ENCODE peak calls at places on chromosomes 2 and 18, in ten cellular contexts. One of them, this sample, is unnamed.

GRCh38 chr2:186962085-186962747 is 113.2 kb upstream of the ZSWIM2 start:
- DNase-seq in dorsolateral prefrontal cortex: no peak
- DNase-seq in heart right ventricle: no peak
- DNase-seq in PC-9: no peak
- DNase-seq in body of pancreas: no peak
- DNase-seq in retinal pigment epithelial cell: no peak
- DNase-seq in RWPE2: no peak
- DNase-seq in CD4-positive, alpha-beta T cell: no peak
- DNase-seq in adrenal gland: no peak
- DNase-seq in spleen: no peak
- DNase-seq in this sample: no peak

GRCh38 chr2:1162768-1163584 is 212.3 kb downstream of the SNTG2 start:
- DNase-seq in adrenal gland: no peak
- DNase-seq in body of pancreas: no peak
- DNase-seq in PC-9: no peak
- DNase-seq in heart right ventricle: no peak
- DNase-seq in RWPE2: no peak
- DNase-seq in CD4-positive, alpha-beta T cell: peak; percentile 30
- DNase-seq in dorsolateral prefrontal cortex: no peak
- DNase-seq in spleen: no peak
- DNase-seq in retinal pigment epithelial cell: no peak
- DNase-seq in this sample: no peak

GRCh38 chr2:39451954-39452353 is 14.9 kb upstream of the MAP4K3 start:
- DNase-seq in body of pancreas: no peak
- DNase-seq in CD4-positive, alpha-beta T cell: no peak
- DNase-seq in PC-9: no peak
- DNase-seq in adrenal gland: no peak
- DNase-seq in heart right ventricle: no peak
- DNase-seq in dorsolateral prefrontal cortex: no peak
- DNase-seq in spleen: no peak
- DNase-seq in RWPE2: no peak
- DNase-seq in retinal pigment epithelial cell: no peak
- DNase-seq in this sample: no peak

GRCh38 chr2:71675296-71675695 is 221.9 kb downstream of the DYSF start:
- DNase-seq in PC-9: peak; percentile 66
- DNase-seq in body of pancreas: peak; percentile 76
- DNase-seq in adrenal gland: peak; percentile 13
- DNase-seq in heart right ventricle: no peak
- DNase-seq in dorsolateral prefrontal cortex: peak; percentile 36
- DNase-seq in retinal pigment epithelial cell: no peak
- DNase-seq in RWPE2: peak; percentile 77
- DNase-seq in CD4-positive, alpha-beta T cell: no peak
- DNase-seq in spleen: peak; percentile 58
- DNase-seq in this sample: no peak

GRCh38 chr2:124995185-124995912 is 970.3 kb downstream of the CNTNAP5 start:
- DNase-seq in retinal pigment epithelial cell: no peak
- DNase-seq in heart right ventricle: no peak
- DNase-seq in RWPE2: no peak
- DNase-seq in body of pancreas: no peak
- DNase-seq in spleen: no peak
- DNase-seq in PC-9: no peak
- DNase-seq in adrenal gland: no peak
- DNase-seq in dorsolateral prefrontal cortex: no peak
- DNase-seq in CD4-positive, alpha-beta T cell: no peak
- DNase-seq in this sample: no peak

GRCh38 chr18:28161608-28162599 is 15.0 kb downstream of the CDH2 start:
- DNase-seq in heart right ventricle: no peak
- DNase-seq in dorsolateral prefrontal cortex: no peak
- DNase-seq in RWPE2: no peak
- DNase-seq in adrenal gland: no peak
- DNase-seq in retinal pigment epithelial cell: no peak
- DNase-seq in body of pancreas: no peak
- DNase-seq in CD4-positive, alpha-beta T cell: no peak
- DNase-seq in PC-9: no peak
- DNase-seq in spleen: no peak
- DNase-seq in this sample: no peak

GRCh38 chr2:232761301-232761907 is 15.0 kb downstream of the KCNJ13 start:
- DNase-seq in adrenal gland: no peak
- DNase-seq in retinal pigment epithelial cell: peak; percentile 17
- DNase-seq in CD4-positive, alpha-beta T cell: peak; percentile 13
- DNase-seq in body of pancreas: peak; percentile 13
- DNase-seq in spleen: no peak
- DNase-seq in heart right ventricle: no peak
- DNase-seq in RWPE2: no peak
- DNase-seq in dorsolateral prefrontal cortex: no peak
- DNase-seq in PC-9: peak; percentile 47
- DNase-seq in this sample: no peak

GRCh38 chr18:3794537-3795348 is 344.8 kb downstream of the TGIF1 start:
- DNase-seq in body of pancreas: peak; percentile 36
- DNase-seq in retinal pigment epithelial cell: no peak
- DNase-seq in spleen: no peak
- DNase-seq in adrenal gland: no peak
- DNase-seq in dorsolateral prefrontal cortex: no peak
- DNase-seq in heart right ventricle: no peak
- DNase-seq in PC-9: peak; percentile 87
- DNase-seq in CD4-positive, alpha-beta T cell: no peak
- DNase-seq in RWPE2: peak; percentile 77
- DNase-seq in this sample: no peak

GRCh38 chr2:173048530-173048900 is 27.1 kb upstream of the MAP3K20 start:
- DNase-seq in RWPE2: no peak
- DNase-seq in retinal pigment epithelial cell: peak; percentile 21
- DNase-seq in spleen: no peak
- DNase-seq in dorsolateral prefrontal cortex: no peak
- DNase-seq in adrenal gland: no peak
- DNase-seq in body of pancreas: no peak
- DNase-seq in heart right ventricle: no peak
- DNase-seq in CD4-positive, alpha-beta T cell: no peak
- DNase-seq in PC-9: no peak
- DNase-seq in this sample: no peak

GRCh38 chr2:73085691-73086090 is 14.2 kb upstream of the SFXN5 start:
- DNase-seq in dorsolateral prefrontal cortex: peak; percentile 85
- DNase-seq in retinal pigment epithelial cell: no peak
- DNase-seq in CD4-positive, alpha-beta T cell: peak; percentile 73
- DNase-seq in RWPE2: no peak
- DNase-seq in body of pancreas: peak; percentile 93
- DNase-seq in adrenal gland: peak; percentile 92
- DNase-seq in heart right ventricle: peak; percentile 84
- DNase-seq in spleen: peak; percentile 95
- DNase-seq in PC-9: peak; percentile 73
- DNase-seq in this sample: no peak

GRCh38 chr2:41706261-41706660 is 341.6 kb upstream of the PKDCC start:
- DNase-seq in dorsolateral prefrontal cortex: no peak
- DNase-seq in adrenal gland: no peak
- DNase-seq in body of pancreas: no peak
- DNase-seq in heart right ventricle: no peak
- DNase-seq in RWPE2: no peak
- DNase-seq in retinal pigment epithelial cell: no peak
- DNase-seq in PC-9: no peak
- DNase-seq in CD4-positive, alpha-beta T cell: no peak
- DNase-seq in spleen: no peak
- DNase-seq in this sample: no peak

GRCh38 chr2:108917078-108917440 is 72.0 kb downstream of the EDAR start:
- DNase-seq in heart right ventricle: no peak
- DNase-seq in dorsolateral prefrontal cortex: no peak
- DNase-seq in spleen: peak; percentile 41
- DNase-seq in RWPE2: no peak
- DNase-seq in adrenal gland: no peak
- DNase-seq in retinal pigment epithelial cell: no peak
- DNase-seq in PC-9: no peak
- DNase-seq in body of pancreas: peak; percentile 14
- DNase-seq in CD4-positive, alpha-beta T cell: no peak
- DNase-seq in this sample: no peak

GRCh38 chr2:15937882-15938802 is 2.2 kb upstream of the MYCN start:
- DNase-seq in PC-9: no peak
- DNase-seq in body of pancreas: no peak
- DNase-seq in dorsolateral prefrontal cortex: no peak
- DNase-seq in retinal pigment epithelial cell: no peak
- DNase-seq in RWPE2: no peak
- DNase-seq in spleen: no peak
- DNase-seq in CD4-positive, alpha-beta T cell: no peak
- DNase-seq in adrenal gland: no peak
- DNase-seq in heart right ventricle: no peak
- DNase-seq in this sample: no peak
- TF ChIP-seq CTCF in PC-9: no peak
- TF ChIP-seq CTCF in body of pancreas: no peak
- TF ChIP-seq CTCF in dorsolateral prefrontal cortex: no peak
- TF ChIP-seq CTCF in retinal pigment epithelial cell: no peak
- TF ChIP-seq CTCF in RWPE2: no peak
- TF ChIP-seq CTCF in spleen: no peak
- TF ChIP-seq CTCF in CD4-positive, alpha-beta T cell: no peak
- TF ChIP-seq CTCF in adrenal gland: no peak
- TF ChIP-seq CTCF in heart right ventricle: no peak
- TF ChIP-seq CTCF in this sample: no peak

GRCh38 chr2:8543412-8544167 is 138.3 kb upstream of the ID2 start:
- DNase-seq in PC-9: no peak
- DNase-seq in adrenal gland: peak; percentile 75
- DNase-seq in heart right ventricle: peak; percentile 55
- DNase-seq in CD4-positive, alpha-beta T cell: no peak
- DNase-seq in retinal pigment epithelial cell: peak; percentile 34
- DNase-seq in body of pancreas: no peak
- DNase-seq in RWPE2: peak; percentile 42
- DNase-seq in spleen: peak; percentile 89
- DNase-seq in dorsolateral prefrontal cortex: no peak
- DNase-seq in this sample: no peak

GRCh38 chr2:8545676-8546318 is 136.1 kb upstream of the ID2 start:
- DNase-seq in CD4-positive, alpha-beta T cell: no peak
- DNase-seq in heart right ventricle: no peak
- DNase-seq in adrenal gland: no peak
- DNase-seq in body of pancreas: no peak
- DNase-seq in dorsolateral prefrontal cortex: no peak
- DNase-seq in retinal pigment epithelial cell: no peak
- DNase-seq in RWPE2: peak; percentile 32
- DNase-seq in PC-9: no peak
- DNase-seq in spleen: peak; percentile 75
- DNase-seq in this sample: no peak

GRCh38 chr2:8546319-8547283 is 135.3 kb upstream of the ID2 start:
- DNase-seq in spleen: peak; percentile 63
- DNase-seq in heart right ventricle: no peak
- DNase-seq in body of pancreas: no peak
- DNase-seq in adrenal gland: no peak
- DNase-seq in PC-9: no peak
- DNase-seq in CD4-positive, alpha-beta T cell: no peak
- DNase-seq in retinal pigment epithelial cell: no peak
- DNase-seq in dorsolateral prefrontal cortex: no peak
- DNase-seq in RWPE2: peak; percentile 30
- DNase-seq in this sample: no peak

GRCh38 chr2:8544168-8544785 is 137.6 kb upstream of the ID2 start:
- DNase-seq in body of pancreas: no peak
- DNase-seq in spleen: no peak
- DNase-seq in dorsolateral prefrontal cortex: no peak
- DNase-seq in CD4-positive, alpha-beta T cell: no peak
- DNase-seq in retinal pigment epithelial cell: no peak
- DNase-seq in heart right ventricle: no peak
- DNase-seq in adrenal gland: no peak
- DNase-seq in RWPE2: peak; percentile 28
- DNase-seq in PC-9: no peak
- DNase-seq in this sample: no peak

DNA sequence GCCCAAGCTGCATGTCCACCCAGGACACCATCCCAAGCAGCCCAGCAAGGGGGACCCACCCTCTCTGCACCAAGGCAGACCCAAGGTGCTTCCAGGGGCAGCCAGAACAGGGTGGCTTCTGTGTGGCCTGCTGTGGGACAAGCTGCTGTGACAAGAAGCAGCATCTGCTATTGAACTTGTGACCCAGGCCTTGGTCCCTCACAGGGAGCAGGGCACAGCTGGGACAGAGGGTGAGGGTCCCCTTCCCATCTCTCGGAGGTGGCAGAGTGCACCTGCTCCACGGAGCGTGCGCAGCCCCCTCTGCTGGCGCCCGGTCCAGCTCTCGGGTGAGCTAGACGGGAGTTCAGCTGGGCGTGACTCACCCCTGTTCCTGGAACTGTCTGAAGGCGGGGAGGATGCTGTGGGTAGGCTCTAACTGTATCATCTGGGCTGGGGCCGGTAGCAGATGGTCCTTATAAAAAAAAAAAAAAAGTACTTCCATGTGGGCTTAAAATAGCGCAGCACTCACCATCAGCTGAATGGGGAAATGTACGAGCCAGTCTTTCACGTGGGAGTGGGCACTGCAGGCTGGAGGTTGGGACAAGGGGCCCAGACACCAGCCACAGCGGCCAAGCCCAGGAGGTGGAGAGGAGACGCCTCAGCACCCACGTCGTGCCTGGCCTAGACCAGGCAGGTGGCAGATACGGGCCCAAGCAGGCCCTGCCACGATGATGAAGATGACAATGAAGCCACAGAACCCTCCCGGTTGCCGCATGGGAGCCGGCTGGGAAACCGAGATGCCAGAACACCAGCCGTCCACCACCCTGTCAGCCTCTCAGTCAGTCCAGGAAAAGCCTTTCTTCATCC is 136.8 kb upstream of the ID2 start:
- DNase-seq in RWPE2: peak; percentile 34
- DNase-seq in body of pancreas: peak; percentile 47
- DNase-seq in PC-9: no peak
- DNase-seq in spleen: peak; percentile 93
- DNase-seq in heart right ventricle: peak; percentile 63
- DNase-seq in adrenal gland: peak; percentile 73
- DNase-seq in CD4-positive, alpha-beta T cell: peak; percentile 71
- DNase-seq in dorsolateral prefrontal cortex: peak; percentile 67
- DNase-seq in retinal pigment epithelial cell: no peak
- DNase-seq in this sample: no peak
- TF ChIP-seq CTCF in RWPE2: no peak
- TF ChIP-seq CTCF in body of pancreas: no peak
- TF ChIP-seq CTCF in PC-9: no peak
- TF ChIP-seq CTCF in spleen: peak; percentile 23
- TF ChIP-seq CTCF in heart right ventricle: peak; percentile 64
- TF ChIP-seq CTCF in adrenal gland: no peak
- TF ChIP-seq CTCF in CD4-positive, alpha-beta T cell: peak; percentile 41
- TF ChIP-seq CTCF in dorsolateral prefrontal cortex: no peak
- TF ChIP-seq CTCF in retinal pigment epithelial cell: peak; percentile 43
- TF ChIP-seq CTCF in this sample: peak; percentile 67

GRCh38 chr18:35939166-35939565 is 33.3 kb upstream of the RMP24 start:
- DNase-seq in retinal pigment epithelial cell: no peak
- DNase-seq in body of pancreas: no peak
- DNase-seq in PC-9: no peak
- DNase-seq in heart right ventricle: no peak
- DNase-seq in RWPE2: no peak
- DNase-seq in spleen: no peak
- DNase-seq in adrenal gland: no peak
- DNase-seq in dorsolateral prefrontal cortex: no peak
- DNase-seq in CD4-positive, alpha-beta T cell: no peak
- DNase-seq in this sample: no peak
- TF ChIP-seq CTCF in retinal pigment epithelial cell: peak; percentile 26
- TF ChIP-seq CTCF in body of pancreas: no peak
- TF ChIP-seq CTCF in PC-9: no peak
- TF ChIP-seq CTCF in heart right ventricle: peak; percentile 39
- TF ChIP-seq CTCF in RWPE2: no peak
- TF ChIP-seq CTCF in spleen: no peak
- TF ChIP-seq CTCF in adrenal gland: no peak
- TF ChIP-seq CTCF in dorsolateral prefrontal cortex: no peak
- TF ChIP-seq CTCF in CD4-positive, alpha-beta T cell: no peak
- TF ChIP-seq CTCF in this sample: peak; percentile 18

DNA sequence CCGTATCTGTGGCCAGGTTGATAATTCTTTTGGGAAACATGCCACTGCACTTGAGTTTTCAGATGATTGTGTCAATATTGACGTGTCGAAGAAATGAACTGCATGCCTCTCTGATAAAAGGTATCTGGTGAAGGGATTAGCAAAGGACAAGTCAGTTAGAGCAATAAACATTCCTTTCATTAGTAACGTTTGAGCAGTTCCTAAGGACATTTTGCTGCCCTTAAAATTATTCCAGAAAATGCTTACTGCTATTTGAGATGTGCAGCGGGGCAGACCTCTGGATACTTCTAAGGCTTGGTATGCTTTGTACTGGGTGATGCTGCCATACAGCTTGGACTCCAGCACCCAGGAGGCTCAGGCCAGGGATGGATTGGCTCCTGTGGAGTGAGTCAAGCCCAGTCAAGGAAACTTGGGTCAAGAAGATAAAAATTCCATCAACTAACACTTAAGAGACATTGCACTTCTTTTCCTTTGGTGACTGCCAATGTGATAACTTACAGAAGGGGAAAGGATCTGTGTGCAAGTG is 166.7 kb downstream of the FHOD3 start:
- DNase-seq in body of pancreas: no peak
- DNase-seq in adrenal gland: no peak
- DNase-seq in dorsolateral prefrontal cortex: no peak
- DNase-seq in CD4-positive, alpha-beta T cell: no peak
- DNase-seq in spleen: no peak
- DNase-seq in retinal pigment epithelial cell: no peak
- DNase-seq in heart right ventricle: no peak
- DNase-seq in RWPE2: no peak
- DNase-seq in PC-9: no peak
- DNase-seq in this sample: no peak
- TF ChIP-seq CTCF in body of pancreas: no peak
- TF ChIP-seq CTCF in adrenal gland: no peak
- TF ChIP-seq CTCF in dorsolateral prefrontal cortex: no peak
- TF ChIP-seq CTCF in CD4-positive, alpha-beta T cell: no peak
- TF ChIP-seq CTCF in spleen: no peak
- TF ChIP-seq CTCF in retinal pigment epithelial cell: no peak
- TF ChIP-seq CTCF in heart right ventricle: no peak
- TF ChIP-seq CTCF in RWPE2: no peak
- TF ChIP-seq CTCF in PC-9: no peak
- TF ChIP-seq CTCF in this sample: no peak